ENCODE peak calls at places on chromosomes 3 and 15, in eight cellular contexts. One of them, this sample, is unnamed.

GRCh38 chr3:90015688-90016356 is 908.4 kb downstream of the EPHA3 start:
- DNase-seq in stomach: no peak
- DNase-seq in astrocyte: peak; percentile 49
- DNase-seq in heart left ventricle: peak; percentile 34
- DNase-seq in colonic mucosa: no peak
- DNase-seq in AG09319: peak; percentile 51
- DNase-seq in right lobe of liver: no peak
- DNase-seq in GM10248: no peak
- DNase-seq in this sample: no peak

GRCh38 chr3:29465836-29466235 is 185.0 kb downstream of the RBMS3 start:
- DNase-seq in stomach: no peak
- DNase-seq in astrocyte: peak; percentile 70
- DNase-seq in heart left ventricle: no peak
- DNase-seq in colonic mucosa: no peak
- DNase-seq in AG09319: peak; percentile 40
- DNase-seq in right lobe of liver: no peak
- DNase-seq in GM10248: no peak
- DNase-seq in this sample: no peak

GRCh38 chr3:179181993-179182551 is 33.9 kb downstream of the PIK3CA start:
- DNase-seq in stomach: no peak
- DNase-seq in astrocyte: peak; percentile 34
- DNase-seq in heart left ventricle: no peak
- DNase-seq in colonic mucosa: no peak
- DNase-seq in AG09319: no peak
- DNase-seq in right lobe of liver: no peak
- DNase-seq in GM10248: no peak
- DNase-seq in this sample: no peak

GRCh38 chr3:11546657-11547302 is 96.9 kb downstream of the VGLL4 start:
- DNase-seq in stomach: no peak
- DNase-seq in astrocyte: no peak
- DNase-seq in heart left ventricle: peak; percentile 21
- DNase-seq in colonic mucosa: no peak
- DNase-seq in AG09319: no peak
- DNase-seq in right lobe of liver: no peak
- DNase-seq in GM10248: no peak
- DNase-seq in this sample: no peak

GRCh38 chr15:77659350-77660321 is 26.9 kb upstream of the LINGO1 start:
- DNase-seq in stomach: peak; percentile 36
- DNase-seq in astrocyte: peak; percentile 23
- DNase-seq in heart left ventricle: peak; percentile 54
- DNase-seq in colonic mucosa: peak; percentile 88
- DNase-seq in AG09319: peak; percentile 4
- DNase-seq in right lobe of liver: peak; percentile 46
- DNase-seq in GM10248: peak; percentile 75
- DNase-seq in this sample: peak; percentile 70

GRCh38 chr15:64267331-64267973 is 88.5 kb downstream of the CSNK1G1 start:
- DNase-seq in stomach: no peak
- DNase-seq in astrocyte: no peak
- DNase-seq in heart left ventricle: no peak
- DNase-seq in colonic mucosa: no peak
- DNase-seq in AG09319: no peak
- DNase-seq in right lobe of liver: no peak
- DNase-seq in GM10248: no peak
- DNase-seq in this sample: no peak

GRCh38 chr15:34616613-34617012 is 33.2 kb upstream of the GOLGA8B start:
- DNase-seq in stomach: no peak
- DNase-seq in astrocyte: peak; percentile 36
- DNase-seq in heart left ventricle: no peak
- DNase-seq in colonic mucosa: no peak
- DNase-seq in AG09319: no peak
- DNase-seq in right lobe of liver: no peak
- DNase-seq in GM10248: no peak
- DNase-seq in this sample: no peak

GRCh38 chr3:186099178-186099577 is 9.7 kb downstream of the ETV5 start:
- DNase-seq in stomach: peak; percentile 56
- DNase-seq in astrocyte: peak; percentile 55
- DNase-seq in heart left ventricle: peak; percentile 43
- DNase-seq in colonic mucosa: no peak
- DNase-seq in AG09319: no peak
- DNase-seq in right lobe of liver: no peak
- DNase-seq in GM10248: no peak
- DNase-seq in this sample: no peak

GRCh38 chr15:35998637-35999036 is 452.7 kb upstream of the DPH6 start:
- DNase-seq in stomach: no peak
- DNase-seq in astrocyte: no peak
- DNase-seq in heart left ventricle: no peak
- DNase-seq in colonic mucosa: no peak
- DNase-seq in AG09319: no peak
- DNase-seq in right lobe of liver: no peak
- DNase-seq in GM10248: no peak
- DNase-seq in this sample: no peak

GRCh38 chr3:106728315-106728821 is 648.9 kb upstream of the CCDC54 start:
- DNase-seq in stomach: no peak
- DNase-seq in astrocyte: peak; percentile 100
- DNase-seq in heart left ventricle: no peak
- DNase-seq in colonic mucosa: no peak
- DNase-seq in AG09319: peak; percentile 65
- DNase-seq in right lobe of liver: no peak
- DNase-seq in GM10248: no peak
- DNase-seq in this sample: no peak

GRCh38 chr3:134646086-134646485 is 4.7 kb downstream of the KY start:
- DNase-seq in stomach: no peak
- DNase-seq in astrocyte: no peak
- DNase-seq in heart left ventricle: no peak
- DNase-seq in colonic mucosa: peak; percentile 7
- DNase-seq in AG09319: no peak
- DNase-seq in right lobe of liver: no peak
- DNase-seq in GM10248: no peak
- DNase-seq in this sample: no peak

GRCh38 chr3:125032100-125032643 is 23.6 kb downstream of the HEG1 start:
- DNase-seq in stomach: no peak
- DNase-seq in astrocyte: no peak
- DNase-seq in heart left ventricle: peak; percentile 60
- DNase-seq in colonic mucosa: no peak
- DNase-seq in AG09319: no peak
- DNase-seq in right lobe of liver: no peak
- DNase-seq in GM10248: no peak
- DNase-seq in this sample: no peak

GRCh38 chr3:57972421-57973111 is 35.7 kb upstream of the FLNB start:
- DNase-seq in stomach: peak; percentile 56
- DNase-seq in astrocyte: no peak
- DNase-seq in heart left ventricle: no peak
- DNase-seq in colonic mucosa: peak; percentile 89
- DNase-seq in AG09319: no peak
- DNase-seq in right lobe of liver: no peak
- DNase-seq in GM10248: no peak
- DNase-seq in this sample: no peak

GRCh38 chr3:31635586-31635985 is 102.9 kb downstream of the STT3B start:
- DNase-seq in stomach: no peak
- DNase-seq in astrocyte: no peak
- DNase-seq in heart left ventricle: no peak
- DNase-seq in colonic mucosa: no peak
- DNase-seq in AG09319: no peak
- DNase-seq in right lobe of liver: no peak
- DNase-seq in GM10248: no peak
- DNase-seq in this sample: no peak

GRCh38 chr3:133964547-133964946 is 65.2 kb downstream of the SLCO2A1 start:
- DNase-seq in stomach: no peak
- DNase-seq in astrocyte: no peak
- DNase-seq in heart left ventricle: no peak
- DNase-seq in colonic mucosa: no peak
- DNase-seq in AG09319: no peak
- DNase-seq in right lobe of liver: no peak
- DNase-seq in GM10248: no peak
- DNase-seq in this sample: no peak

GRCh38 chr3:66038726-66039589 is at the start of gene MAGI1:
- DNase-seq in stomach: peak; percentile 92
- DNase-seq in astrocyte: peak; percentile 94
- DNase-seq in heart left ventricle: peak; percentile 94
- DNase-seq in colonic mucosa: peak; percentile 95
- DNase-seq in AG09319: peak; percentile 93
- DNase-seq in right lobe of liver: peak; percentile 89
- DNase-seq in GM10248: peak; percentile 79
- DNase-seq in this sample: peak; percentile 77

GRCh38 chr15:27271258-27271657 is 300.3 kb downstream of the GABRG3 start:
- DNase-seq in stomach: no peak
- DNase-seq in astrocyte: no peak
- DNase-seq in heart left ventricle: no peak
- DNase-seq in colonic mucosa: no peak
- DNase-seq in AG09319: no peak
- DNase-seq in right lobe of liver: no peak
- DNase-seq in GM10248: no peak
- DNase-seq in this sample: no peak

DNA sequence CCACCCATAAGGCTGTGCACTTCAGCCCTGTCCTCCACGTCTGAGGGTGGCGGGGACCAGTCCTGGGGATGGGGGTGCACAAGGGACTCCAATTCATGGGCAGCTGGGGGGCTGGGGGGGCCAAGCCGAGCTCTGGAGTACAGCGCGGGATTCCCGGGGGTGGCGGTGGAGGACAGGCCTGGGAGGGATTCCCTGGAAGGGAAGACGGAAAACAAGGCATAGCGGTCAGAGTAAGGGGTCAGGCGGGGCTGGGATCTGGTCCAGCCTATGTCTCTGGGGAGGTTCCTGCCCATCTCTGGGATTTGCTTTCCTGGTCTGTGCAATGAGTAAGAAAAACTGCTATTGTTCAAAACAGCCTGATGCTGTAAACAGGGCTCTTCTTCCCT is 8.1 kb upstream of the IGDCC3 start:
- DNase-seq in stomach: no peak
- DNase-seq in astrocyte: no peak
- DNase-seq in heart left ventricle: peak; percentile 67
- DNase-seq in colonic mucosa: no peak
- DNase-seq in AG09319: no peak
- DNase-seq in right lobe of liver: no peak
- DNase-seq in GM10248: no peak
- DNase-seq in this sample: no peak
- TF ChIP-seq CTCF in stomach: no peak
- TF ChIP-seq CTCF in astrocyte: no peak
- TF ChIP-seq CTCF in heart left ventricle: no peak
- TF ChIP-seq CTCF in colonic mucosa: no peak
- TF ChIP-seq CTCF in AG09319: no peak
- TF ChIP-seq CTCF in right lobe of liver: no peak
- TF ChIP-seq CTCF in GM10248: no peak
- TF ChIP-seq CTCF in this sample: no peak

GRCh38 chr15:100572362-100572983 is 29.5 kb downstream of the LINS1 start:
- DNase-seq in stomach: no peak
- DNase-seq in astrocyte: no peak
- DNase-seq in heart left ventricle: no peak
- DNase-seq in colonic mucosa: no peak
- DNase-seq in AG09319: no peak
- DNase-seq in right lobe of liver: no peak
- DNase-seq in GM10248: no peak
- DNase-seq in this sample: no peak
- TF ChIP-seq CTCF in stomach: no peak
- TF ChIP-seq CTCF in astrocyte: peak; percentile 33
- TF ChIP-seq CTCF in heart left ventricle: peak; percentile 60
- TF ChIP-seq CTCF in colonic mucosa: peak; percentile 51
- TF ChIP-seq CTCF in AG09319: peak; percentile 27
- TF ChIP-seq CTCF in right lobe of liver: peak; percentile 59
- TF ChIP-seq CTCF in GM10248: peak; percentile 16
- TF ChIP-seq CTCF in this sample: peak; percentile 38

GRCh38 chr3:47013231-47013630 is 33.8 kb downstream of the NBEAL2 start:
- DNase-seq in stomach: peak; percentile 25
- DNase-seq in astrocyte: no peak
- DNase-seq in heart left ventricle: no peak
- DNase-seq in colonic mucosa: no peak
- DNase-seq in AG09319: no peak
- DNase-seq in right lobe of liver: no peak
- DNase-seq in GM10248: no peak
- DNase-seq in this sample: no peak
- TF ChIP-seq CTCF in stomach: no peak
- TF ChIP-seq CTCF in astrocyte: no peak
- TF ChIP-seq CTCF in heart left ventricle: no peak
- TF ChIP-seq CTCF in colonic mucosa: no peak
- TF ChIP-seq CTCF in AG09319: no peak
- TF ChIP-seq CTCF in right lobe of liver: no peak
- TF ChIP-seq CTCF in GM10248: no peak
- TF ChIP-seq CTCF in this sample: no peak

DNA sequence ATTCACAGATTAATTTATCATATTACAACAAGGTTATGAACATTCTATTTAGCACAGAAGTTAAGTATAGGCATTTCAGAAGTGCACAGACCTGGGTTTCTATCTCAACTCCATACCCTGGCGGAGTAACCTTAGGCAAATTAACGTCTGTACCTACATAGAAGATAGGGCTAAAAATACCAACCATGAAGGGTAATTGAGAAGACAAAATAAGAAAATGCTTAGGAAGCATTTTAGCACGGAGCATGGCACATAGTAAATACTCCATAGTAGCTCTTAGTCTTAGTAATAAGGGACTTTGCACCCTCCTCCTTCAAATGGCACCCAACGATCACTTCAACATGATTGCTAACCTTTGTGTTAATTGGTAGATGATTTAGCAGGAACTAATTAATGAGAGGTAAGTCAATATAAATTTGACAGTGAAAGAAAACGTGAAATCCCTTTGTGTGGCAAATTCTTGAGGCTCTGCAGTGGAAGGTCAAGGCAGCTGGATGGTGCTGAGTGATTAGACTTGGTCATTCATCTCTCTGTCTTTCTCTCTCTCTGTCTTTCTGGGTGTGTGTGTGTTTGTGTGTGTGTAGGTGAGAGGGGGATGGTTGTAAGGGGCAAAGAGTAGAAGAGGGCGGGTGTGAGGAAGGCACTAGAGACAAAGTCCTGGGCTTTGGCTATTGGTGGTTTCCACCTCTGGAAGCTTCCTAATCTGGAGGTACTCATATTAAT is 131.1 kb upstream of the PHLDB2 start:
- DNase-seq in stomach: no peak
- DNase-seq in astrocyte: no peak
- DNase-seq in heart left ventricle: no peak
- DNase-seq in colonic mucosa: no peak
- DNase-seq in AG09319: no peak
- DNase-seq in right lobe of liver: no peak
- DNase-seq in GM10248: no peak
- DNase-seq in this sample: no peak
- TF ChIP-seq CTCF in stomach: no peak
- TF ChIP-seq CTCF in astrocyte: no peak
- TF ChIP-seq CTCF in heart left ventricle: no peak
- TF ChIP-seq CTCF in colonic mucosa: no peak
- TF ChIP-seq CTCF in AG09319: no peak
- TF ChIP-seq CTCF in right lobe of liver: no peak
- TF ChIP-seq CTCF in GM10248: no peak
- TF ChIP-seq CTCF in this sample: no peak

DNA sequence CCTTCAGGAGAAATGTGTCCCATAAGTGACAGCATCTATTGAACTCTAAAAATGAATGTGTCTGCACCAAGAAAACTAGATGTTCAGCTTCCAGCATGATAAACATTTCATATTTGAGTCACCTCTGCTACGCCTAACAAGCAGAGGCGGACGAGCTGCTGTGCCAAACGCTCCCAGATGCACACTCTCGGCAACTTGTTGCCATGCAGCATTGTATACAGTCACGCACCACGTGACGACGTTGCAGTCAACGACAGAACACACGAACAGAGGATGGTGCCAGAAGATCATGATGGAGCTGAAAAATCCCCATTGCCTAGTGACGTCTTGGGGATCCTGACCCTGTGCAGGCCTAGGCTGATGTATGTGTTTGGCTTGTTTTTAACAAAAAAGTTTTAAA is 137.5 kb downstream of the XXYLT1 start:
- DNase-seq in stomach: no peak
- DNase-seq in astrocyte: peak; percentile 89
- DNase-seq in heart left ventricle: no peak
- DNase-seq in colonic mucosa: peak; percentile 38
- DNase-seq in AG09319: peak; percentile 88
- DNase-seq in right lobe of liver: no peak
- DNase-seq in GM10248: peak; percentile 45
- DNase-seq in this sample: no peak
- TF ChIP-seq CTCF in stomach: no peak
- TF ChIP-seq CTCF in astrocyte: no peak
- TF ChIP-seq CTCF in heart left ventricle: no peak
- TF ChIP-seq CTCF in colonic mucosa: no peak
- TF ChIP-seq CTCF in AG09319: no peak
- TF ChIP-seq CTCF in right lobe of liver: no peak
- TF ChIP-seq CTCF in GM10248: no peak
- TF ChIP-seq CTCF in this sample: no peak

This sample was measured in D721Med.